ENCODE peak calls at places on chromosomes 12 and 14, in nine cellular contexts. W, F, M, R, E, K, Q, S and V are unnamed samples.

GRCh38 chr14:24367506-24368214 is at the start of gene NFATC4:
- DNase-seq in R (peak), F (peak), Q (peak), K (peak), E (no peak), W (peak), M (peak), S (no peak), V (no peak)

GRCh38 chr12:12926571-12927071 is 25.3 kb downstream of the GPRC5D start:
- DNase-seq in R (peak), W (no peak), Q (no peak), F (no peak), M (no peak), S (no peak), K (no peak), E (no peak), V (no peak)

GRCh38 chr12:105721051-105721825 is 390.7 kb downstream of the C12orf75 start:
- DNase-seq in K (no peak), S (peak), Q (no peak), E (no peak), F (peak), M (no peak), R (peak), W (no peak), V (no peak)

GRCh38 chr14:104939666-104940410 is 15.2 kb downstream of the PLD4 start:
- DNase-seq in E (no peak), R (no peak), F (no peak), M (no peak), Q (no peak), K (no peak), W (no peak), S (no peak), V (no peak)

GRCh38 chr12:51891843-51892242 is 3.9 kb downstream of the ANKRD33 start:
- DNase-seq in M (no peak), W (no peak), K (peak), S (no peak), E (no peak), Q (no peak), F (no peak), R (no peak), V (no peak)

GRCh38 chr14:105503918-105504692 is 13.1 kb downstream of the TEDC1 start:
- DNase-seq in W (no peak), S (no peak), F (no peak), M (no peak), R (no peak), Q (no peak), K (no peak), E (no peak), V (no peak)

GRCh38 chr14:98598576-98598975 is 673.4 kb downstream of the BCL11B start:
- DNase-seq in W (no peak), S (no peak), Q (no peak), R (no peak), M (no peak), K (no peak), E (no peak), F (no peak), V (no peak)

GRCh38 chr14:100601064-100601463 is 13.8 kb upstream of the BEGAIN start:
- DNase-seq in S (no peak), W (no peak), K (no peak), R (no peak), M (no peak), Q (no peak), E (no peak), F (no peak), V (no peak)

GRCh38 chr12:112907415-112908157 is 824 bp downstream of the OAS1 start:
- DNase-seq in F (no peak), E (no peak), W (no peak), S (no peak), K (no peak), R (no peak), M (no peak), Q (no peak), V (no peak)

GRCh38 chr12:109310247-109311125 is 1.4 kb upstream of the FOXN4 start:
- DNase-seq in F (peak), K (no peak), M (no peak), R (no peak), S (no peak), E (no peak), W (peak), Q (no peak), V (no peak)
- TF ChIP-seq EZH2 in F (peak), K (peak), M (no peak), R (peak), S (no peak), E (peak), W (peak), Q (no peak), V (peak)

GRCh38 chr14:45838597-45838996 is 585.6 kb upstream of the MIS18BP1 start:
- DNase-seq in R (no peak), F (peak), E (peak), K (peak), M (no peak), Q (peak), W (peak), S (no peak), V (no peak)
- TF ChIP-seq CTCF in R (no peak), F (peak), E (peak), K (peak), M (peak), Q (peak), W (peak), S (peak), V (peak)

DNA sequence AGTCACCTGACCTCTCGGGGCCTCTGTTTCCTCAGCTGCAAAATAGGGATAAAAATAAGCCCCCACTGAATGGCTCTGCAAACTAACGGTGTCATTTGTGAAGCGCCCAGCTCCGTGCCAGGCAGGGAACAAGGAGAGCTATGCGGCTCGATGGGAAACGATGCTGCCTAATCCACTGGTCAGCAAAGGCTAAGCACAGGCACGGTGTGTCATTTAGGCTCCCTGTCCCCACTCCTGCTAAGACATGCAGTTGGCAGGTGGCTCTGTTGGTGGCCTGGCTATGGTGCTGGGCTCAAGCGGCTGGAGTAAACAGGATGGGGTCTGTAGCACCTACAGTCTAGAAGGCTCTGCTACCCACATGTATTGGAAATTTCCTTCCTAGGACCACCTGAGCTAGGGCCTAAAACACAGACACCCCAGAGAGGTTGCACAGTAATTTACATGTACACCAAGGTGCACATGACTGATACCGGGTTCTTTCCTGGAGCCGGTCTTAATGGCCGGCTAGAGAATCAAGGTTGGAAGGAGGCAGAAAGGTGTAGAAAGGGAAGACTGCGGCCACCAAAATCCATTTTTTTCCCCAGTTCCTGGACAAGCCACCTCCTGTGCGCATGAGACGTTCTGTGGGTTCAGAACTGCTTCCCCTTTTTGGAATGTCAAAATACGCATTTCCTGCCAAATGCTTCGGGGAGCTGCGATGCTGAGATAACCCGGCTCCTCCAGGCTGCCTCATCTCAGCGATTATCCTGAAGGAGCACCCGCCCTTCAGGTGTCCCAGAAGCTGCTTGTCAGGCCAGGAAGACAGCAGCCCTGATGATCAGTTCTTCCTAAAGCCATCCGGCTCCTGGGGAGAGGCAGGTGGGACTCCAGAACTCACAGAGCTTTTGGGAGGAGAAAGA is 1.0 kb downstream of the CACNA2D4 start:
- DNase-seq in F (no peak), W (no peak), M (no peak), S (no peak), E (no peak), Q (peak), R (no peak), K (no peak), V (no peak)
- TF ChIP-seq EZH2 in F (no peak), W (no peak), M (no peak), S (no peak), E (no peak), Q (no peak), R (no peak), K (no peak), V (peak)

GRCh38 chr12:388012-388411 is 1.1 kb downstream of the KDM5A start:
- DNase-seq in K (no peak), R (no peak), Q (no peak), M (no peak), S (no peak), F (no peak), W (no peak), E (no peak), V (no peak)

GRCh38 chr12:386651-387050 is 2.5 kb downstream of the KDM5A start:
- DNase-seq in S (no peak), Q (no peak), F (no peak), K (peak), E (peak), R (peak), M (no peak), W (no peak), V (no peak)

GRCh38 chr12:388547-389137 is 478 bp downstream of the KDM5A start:
- DNase-seq in W (peak), S (peak), M (no peak), Q (peak), F (peak), E (peak), K (peak), R (peak), V (no peak)

DNA sequence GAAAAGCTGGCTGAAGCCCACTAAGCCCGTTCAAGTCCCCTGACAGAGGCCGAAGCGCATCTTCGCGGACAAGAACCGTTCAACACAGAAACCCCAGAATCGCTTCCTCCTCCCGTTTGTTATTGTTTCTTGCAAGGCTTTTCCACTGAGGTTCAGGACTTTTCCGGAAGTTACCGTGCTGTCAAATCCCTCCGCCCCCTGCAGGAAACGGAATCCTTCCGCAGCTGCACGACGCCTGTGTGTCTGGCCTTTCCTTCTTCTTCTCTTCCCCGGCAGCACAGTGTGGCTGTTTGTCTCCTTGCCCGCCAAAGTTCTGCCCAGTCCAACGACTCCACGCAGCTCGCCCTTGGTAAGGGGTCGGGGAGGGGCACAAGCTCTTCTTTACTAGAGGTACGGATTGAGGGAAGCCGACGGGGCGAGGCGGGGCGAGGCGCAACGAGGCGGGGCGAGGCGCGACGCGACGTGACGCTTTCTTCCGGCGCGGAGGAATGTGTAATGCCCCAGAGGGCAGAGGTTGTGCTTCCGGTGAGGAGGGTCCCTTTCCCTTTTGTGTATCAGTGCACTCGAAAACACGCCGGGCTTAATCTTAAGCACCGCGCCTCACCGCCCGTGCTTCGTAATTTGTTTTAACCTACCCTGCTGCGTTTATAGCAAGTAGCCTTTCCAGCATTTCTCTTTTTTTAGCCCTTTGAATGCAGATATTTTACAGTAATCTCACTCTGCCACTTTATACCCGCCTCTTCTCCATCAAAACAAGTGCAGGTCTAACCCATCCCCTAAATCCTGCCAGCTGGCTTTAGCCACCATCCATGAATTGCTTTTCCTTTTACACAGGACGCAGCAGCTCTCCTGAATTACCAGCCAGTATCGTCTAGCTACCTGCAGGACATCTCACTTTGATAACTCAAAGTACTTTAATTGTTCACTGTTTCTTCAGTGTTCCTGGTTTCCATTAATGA is at the start of gene KDM5A:
- DNase-seq in R (peak), S (peak), Q (peak), M (peak), W (peak), E (peak), K (peak), F (peak), V (peak)
- TF ChIP-seq CTCF in R (no peak), S (no peak), Q (no peak), M (no peak), W (no peak), E (no peak), K (no peak), F (no peak), V (no peak)

GRCh38 chr12:122836027-122836921 is 1.0 kb downstream of the HIP1R start:
- DNase-seq in Q (peak), E (peak), S (peak), M (no peak), F (peak), W (peak), R (no peak), K (peak), V (no peak)
- TF ChIP-seq EZH2 in Q (no peak), E (no peak), S (peak), M (no peak), F (peak), W (peak), R (no peak), K (no peak), V (no peak)

GRCh38 chr12:98644433-98644711 is 216 bp downstream of the IKBIP start:
- DNase-seq in W (no peak), S (no peak), M (peak), E (peak), Q (peak), R (no peak), F (no peak), K (no peak), V (no peak)
- TF ChIP-seq CTCF in W (no peak), S (no peak), M (no peak), E (no peak), Q (peak), R (peak), F (no peak), K (peak), V (peak)

DNA sequence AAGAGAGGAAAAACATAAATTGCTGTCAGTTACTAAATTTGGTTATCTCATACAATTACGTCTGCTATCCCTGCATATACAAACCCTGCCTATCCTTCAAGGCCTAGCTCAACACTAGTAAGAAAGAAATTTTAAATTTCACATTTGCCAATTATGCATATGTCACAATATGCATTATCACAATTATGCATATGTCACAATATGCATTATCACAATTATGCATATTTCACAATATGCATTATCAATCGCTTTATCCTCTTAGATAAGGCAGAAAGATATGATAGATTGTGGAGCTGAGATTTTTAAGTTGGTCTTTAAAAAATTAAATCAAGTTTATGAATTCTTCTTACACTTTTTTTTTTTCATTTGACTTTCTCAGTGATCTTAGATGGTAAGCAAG is 195.0 kb upstream of the ABCD2 start:
- DNase-seq in K (no peak), S (no peak), R (no peak), Q (no peak), M (no peak), W (no peak), E (no peak), F (no peak), V (no peak)
- TF ChIP-seq EZH2 in K (no peak), S (no peak), R (no peak), Q (no peak), M (no peak), W (no peak), E (no peak), F (no peak), V (no peak)

DNA sequence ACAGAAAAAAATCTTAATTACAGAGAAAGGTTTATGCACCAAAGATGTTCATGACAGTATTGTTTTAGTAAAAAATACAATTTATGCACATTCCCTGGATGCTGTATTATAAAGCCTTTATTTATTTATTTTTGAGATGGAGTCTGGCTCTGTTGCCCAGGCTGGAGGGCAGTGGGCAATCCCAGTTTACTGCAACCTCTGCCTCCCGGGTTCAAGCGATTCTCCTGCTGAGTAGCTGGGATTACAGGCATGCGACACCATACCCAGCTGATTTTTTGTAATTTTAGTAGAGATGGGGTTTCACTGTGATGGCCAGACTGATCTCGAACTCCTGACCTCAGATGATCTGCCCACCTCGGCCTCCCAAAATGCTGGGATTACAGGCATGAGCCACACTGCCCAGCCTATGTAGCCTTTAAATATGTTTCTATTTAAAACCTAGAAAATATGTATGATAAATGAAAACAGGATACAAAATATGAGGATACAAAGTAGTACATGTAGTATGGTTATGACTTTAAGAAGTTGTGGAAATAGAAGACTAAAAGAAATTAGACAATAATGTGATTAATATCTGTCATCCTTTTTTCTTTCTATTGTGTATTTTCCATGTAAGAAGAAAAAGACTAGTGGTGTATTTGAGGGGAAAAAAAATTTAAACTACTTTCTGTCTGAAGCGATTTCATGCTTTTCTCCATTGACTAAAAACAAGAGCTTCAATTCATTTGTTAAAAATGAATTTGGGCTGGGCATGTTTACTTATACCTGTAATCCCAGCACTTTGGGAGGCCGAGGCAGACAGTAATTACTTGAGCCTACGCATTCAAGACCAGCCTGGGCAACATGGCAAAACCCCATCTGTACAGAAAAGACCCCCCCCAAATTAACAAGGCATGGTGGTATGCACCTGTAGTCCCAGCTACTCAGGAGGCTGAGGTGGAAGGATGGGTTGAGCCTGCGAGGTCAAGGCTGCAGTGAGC is 13.1 kb downstream of the ATF1 start:
- DNase-seq in S (no peak), E (no peak), W (no peak), Q (no peak), F (no peak), R (no peak), M (no peak), K (no peak), V (no peak)
- TF ChIP-seq CTCF in S (no peak), E (no peak), W (no peak), Q (no peak), F (no peak), R (no peak), M (no peak), K (no peak), V (no peak)

DNA sequence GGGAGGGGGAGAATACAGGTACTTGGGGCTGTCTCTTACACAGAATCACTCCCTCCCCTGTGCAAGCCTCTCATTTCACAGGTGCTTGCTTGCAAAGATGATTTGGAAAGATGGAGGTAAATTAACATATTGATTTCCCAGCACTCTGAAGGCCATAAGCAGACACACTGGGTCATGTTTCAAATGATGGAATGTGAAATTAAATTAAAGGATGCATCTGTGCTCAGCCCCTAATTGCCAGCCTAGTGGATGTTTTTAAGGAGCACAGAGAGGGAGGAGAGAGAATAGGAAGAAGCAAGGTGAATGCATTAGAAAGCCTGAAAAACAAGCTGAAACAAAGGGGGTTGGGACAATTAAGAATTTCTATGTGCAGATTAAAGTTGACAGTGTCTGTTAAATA is 96.0 kb upstream of the GRIP1 start:
- DNase-seq in F (no peak), E (no peak), K (no peak), R (no peak), W (no peak), S (no peak), Q (no peak), M (no peak), V (no peak)
- TF ChIP-seq EZH2 in F (no peak), E (no peak), K (no peak), R (no peak), W (no peak), S (no peak), Q (no peak), M (no peak), V (no peak)

DNA sequence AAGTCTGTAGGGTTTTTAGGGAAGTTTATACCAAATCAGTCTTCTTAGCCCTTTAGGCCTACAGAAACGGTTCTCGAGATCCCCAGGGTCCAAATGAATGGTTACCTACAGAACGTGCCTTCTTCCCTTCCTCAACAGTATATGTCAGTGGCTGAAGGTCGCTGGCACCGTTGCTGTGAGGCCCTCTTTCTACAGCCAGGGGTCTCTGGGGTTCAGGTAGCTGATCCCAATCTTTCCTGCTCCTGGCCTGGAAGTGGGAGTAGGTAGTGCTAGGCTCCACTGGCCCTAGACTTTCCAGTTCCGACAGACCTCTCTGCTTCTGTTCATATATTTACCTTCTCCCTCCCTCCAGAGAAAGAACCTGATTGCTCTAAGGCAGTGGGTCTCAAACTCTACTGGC is 6.4 kb upstream of the EGLN3 start:
- DNase-seq in Q (no peak), K (no peak), W (peak), S (no peak), E (no peak), R (no peak), F (no peak), M (no peak), V (no peak)
- TF ChIP-seq CTCF in Q (no peak), K (no peak), W (peak), S (no peak), E (no peak), R (no peak), F (no peak), M (no peak), V (no peak)